ENCODE peak calls at places on chromosomes 1 and 21, in five cellular contexts. One of them, this sample, is unnamed.

GRCh38 chr1:94955767-94956632 is 29.1 kb upstream of the CNN3 start:
- DNase-seq in fibroblast of lung: peak
- DNase-seq in HCEC 1CT: no peak
- DNase-seq in coronary artery: no peak
- DNase-seq in cardiac fibroblast: peak
- DNase-seq in this sample: no peak

GRCh38 chr1:211345719-211346118 is 19.1 kb downstream of the TRAF5 start:
- DNase-seq in fibroblast of lung: peak
- DNase-seq in HCEC 1CT: no peak
- DNase-seq in coronary artery: no peak
- DNase-seq in cardiac fibroblast: no peak
- DNase-seq in this sample: no peak

GRCh38 chr1:204321665-204322064 is 38.1 kb downstream of the PLEKHA6 start:
- DNase-seq in fibroblast of lung: peak
- DNase-seq in HCEC 1CT: no peak
- DNase-seq in coronary artery: no peak
- DNase-seq in cardiac fibroblast: peak
- DNase-seq in this sample: no peak

GRCh38 chr1:45608475-45609156 is 15.2 kb downstream of the CCDC17 start:
- DNase-seq in fibroblast of lung: no peak
- DNase-seq in HCEC 1CT: no peak
- DNase-seq in coronary artery: no peak
- DNase-seq in cardiac fibroblast: no peak
- DNase-seq in this sample: no peak

GRCh38 chr21:45320991-45321656 is 33.4 kb upstream of the POFUT2 start:
- DNase-seq in fibroblast of lung: no peak
- DNase-seq in HCEC 1CT: no peak
- DNase-seq in coronary artery: no peak
- DNase-seq in cardiac fibroblast: no peak
- DNase-seq in this sample: no peak

GRCh38 chr21:32702702-32703101 is 25.1 kb downstream of the SYNJ1 start:
- DNase-seq in fibroblast of lung: peak
- DNase-seq in HCEC 1CT: peak
- DNase-seq in coronary artery: no peak
- DNase-seq in cardiac fibroblast: peak
- DNase-seq in this sample: no peak

GRCh38 chr1:192544983-192545393 is 30.6 kb upstream of the RGS1 start:
- DNase-seq in fibroblast of lung: peak
- DNase-seq in HCEC 1CT: peak
- DNase-seq in coronary artery: no peak
- DNase-seq in cardiac fibroblast: peak
- DNase-seq in this sample: no peak

GRCh38 chr1:233459470-233459945 is 132.0 kb downstream of the MAP3K21 start:
- DNase-seq in fibroblast of lung: no peak
- DNase-seq in HCEC 1CT: no peak
- DNase-seq in coronary artery: no peak
- DNase-seq in cardiac fibroblast: no peak
- DNase-seq in this sample: no peak

GRCh38 chr1:16167331-16168143 is 11.7 kb upstream of the EPHA2 start:
- DNase-seq in fibroblast of lung: no peak
- DNase-seq in HCEC 1CT: peak
- DNase-seq in coronary artery: no peak
- DNase-seq in cardiac fibroblast: no peak
- DNase-seq in this sample: peak

GRCh38 chr1:151238467-151238739 is 16.1 kb upstream of the PSMD4 start:
- DNase-seq in fibroblast of lung: peak
- DNase-seq in HCEC 1CT: peak
- DNase-seq in coronary artery: no peak
- DNase-seq in cardiac fibroblast: peak
- DNase-seq in this sample: no peak

GRCh38 chr1:183580281-183580682 is 10.0 kb downstream of the NCF2 start:
- DNase-seq in fibroblast of lung: no peak
- DNase-seq in HCEC 1CT: peak
- DNase-seq in coronary artery: no peak
- DNase-seq in cardiac fibroblast: no peak
- DNase-seq in this sample: no peak

GRCh38 chr1:58934711-58935110 is 150.9 kb upstream of the JUN start:
- DNase-seq in fibroblast of lung: no peak
- DNase-seq in HCEC 1CT: no peak
- DNase-seq in coronary artery: no peak
- DNase-seq in cardiac fibroblast: no peak
- DNase-seq in this sample: no peak

GRCh38 chr21:23131177-23131576 is 2133.0 kb downstream of the NCAM2 start:
- DNase-seq in fibroblast of lung: no peak
- DNase-seq in HCEC 1CT: no peak
- DNase-seq in coronary artery: no peak
- DNase-seq in cardiac fibroblast: no peak
- DNase-seq in this sample: no peak

GRCh38 chr1:69485616-69486015 is 82.1 kb upstream of the LRRC7 start:
- DNase-seq in fibroblast of lung: no peak
- DNase-seq in HCEC 1CT: no peak
- DNase-seq in coronary artery: no peak
- DNase-seq in cardiac fibroblast: no peak
- DNase-seq in this sample: no peak

GRCh38 chr21:36820176-36821031 is 121.5 kb downstream of the SIM2 start:
- DNase-seq in fibroblast of lung: no peak
- DNase-seq in HCEC 1CT: no peak
- DNase-seq in coronary artery: no peak
- DNase-seq in cardiac fibroblast: peak
- DNase-seq in this sample: no peak

GRCh38 chr1:192363177-192363576 is 46.4 kb downstream of the RGS21 start:
- DNase-seq in fibroblast of lung: no peak
- DNase-seq in HCEC 1CT: no peak
- DNase-seq in coronary artery: no peak
- DNase-seq in cardiac fibroblast: no peak
- DNase-seq in this sample: no peak

GRCh38 chr1:66351474-66351873 is 182.5 kb upstream of the SGIP1 start:
- DNase-seq in fibroblast of lung: no peak
- DNase-seq in HCEC 1CT: no peak
- DNase-seq in coronary artery: no peak
- DNase-seq in cardiac fibroblast: peak
- DNase-seq in this sample: no peak

GRCh38 chr1:32246888-32247273 is at the start of gene FAM167B:
- DNase-seq in fibroblast of lung: peak
- DNase-seq in HCEC 1CT: peak
- DNase-seq in coronary artery: no peak
- DNase-seq in cardiac fibroblast: peak
- DNase-seq in this sample: no peak

GRCh38 chr1:110771245-110772022 is 96.7 kb upstream of the KCNA3 start:
- DNase-seq in fibroblast of lung: no peak
- DNase-seq in HCEC 1CT: no peak
- DNase-seq in coronary artery: no peak
- DNase-seq in cardiac fibroblast: no peak
- DNase-seq in this sample: no peak

GRCh38 chr1:243525085-243525487 is 269.2 kb downstream of the SDCCAG8 start:
- DNase-seq in fibroblast of lung: peak
- DNase-seq in HCEC 1CT: peak
- DNase-seq in coronary artery: no peak
- DNase-seq in cardiac fibroblast: peak
- DNase-seq in this sample: no peak

GRCh38 chr21:45830221-45830640 is 151.3 kb upstream of the COL6A1 start:
- DNase-seq in fibroblast of lung: peak
- DNase-seq in HCEC 1CT: no peak
- DNase-seq in coronary artery: no peak
- DNase-seq in cardiac fibroblast: no peak
- DNase-seq in this sample: no peak

GRCh38 chr1:189237008-189237407 is 1240.7 kb downstream of the BRINP3 start:
- DNase-seq in fibroblast of lung: no peak
- DNase-seq in HCEC 1CT: no peak
- DNase-seq in coronary artery: no peak
- DNase-seq in cardiac fibroblast: no peak
- DNase-seq in this sample: no peak

GRCh38 chr1:18230840-18231239 is 123.2 kb downstream of the IGSF21 start:
- DNase-seq in fibroblast of lung: no peak
- DNase-seq in HCEC 1CT: no peak
- DNase-seq in coronary artery: no peak
- DNase-seq in cardiac fibroblast: no peak
- DNase-seq in this sample: no peak

GRCh38 chr1:42152119-42152518 is 1.1 kb upstream of the GUCA2B start:
- DNase-seq in fibroblast of lung: no peak
- DNase-seq in HCEC 1CT: no peak
- DNase-seq in coronary artery: no peak
- DNase-seq in cardiac fibroblast: no peak
- DNase-seq in this sample: no peak

GRCh38 chr1:114208106-114208505 is 54.4 kb upstream of the SYT6 start:
- DNase-seq in fibroblast of lung: no peak
- DNase-seq in HCEC 1CT: no peak
- DNase-seq in coronary artery: no peak
- DNase-seq in cardiac fibroblast: no peak
- DNase-seq in this sample: no peak

GRCh38 chr1:201663777-201664176 is 124.8 kb downstream of the NAV1 start:
- DNase-seq in fibroblast of lung: no peak
- DNase-seq in HCEC 1CT: no peak
- DNase-seq in coronary artery: no peak
- DNase-seq in cardiac fibroblast: no peak
- DNase-seq in this sample: no peak

GRCh38 chr1:84253891-84254290 is 47.6 kb upstream of the SAMD13 start:
- DNase-seq in fibroblast of lung: peak
- DNase-seq in HCEC 1CT: peak
- DNase-seq in coronary artery: no peak
- DNase-seq in cardiac fibroblast: peak
- DNase-seq in this sample: no peak

GRCh38 chr1:54488065-54488750 is 59.8 kb upstream of the ACOT11 start:
- DNase-seq in fibroblast of lung: peak
- DNase-seq in HCEC 1CT: peak
- DNase-seq in coronary artery: peak
- DNase-seq in cardiac fibroblast: peak
- DNase-seq in this sample: peak

GRCh38 chr1:226657788-226658537 is 81.1 kb downstream of the ITPKB start:
- DNase-seq in fibroblast of lung: no peak
- DNase-seq in HCEC 1CT: no peak
- DNase-seq in coronary artery: no peak
- DNase-seq in cardiac fibroblast: no peak
- DNase-seq in this sample: no peak

GRCh38 chr1:153507926-153508583 is 27.7 kb downstream of the S100A6 start:
- DNase-seq in fibroblast of lung: no peak
- DNase-seq in HCEC 1CT: peak
- DNase-seq in coronary artery: no peak
- DNase-seq in cardiac fibroblast: no peak
- DNase-seq in this sample: no peak

GRCh38 chr1:46656643-46657042 is 11.5 kb downstream of the ATPAF1 start:
- DNase-seq in fibroblast of lung: no peak
- DNase-seq in HCEC 1CT: no peak
- DNase-seq in coronary artery: no peak
- DNase-seq in cardiac fibroblast: no peak
- DNase-seq in this sample: no peak

GRCh38 chr21:39454949-39455668 is 3.3 kb downstream of the SH3BGR start:
- DNase-seq in fibroblast of lung: no peak
- DNase-seq in HCEC 1CT: no peak
- DNase-seq in coronary artery: no peak
- DNase-seq in cardiac fibroblast: no peak
- DNase-seq in this sample: no peak

GRCh38 chr1:54815086-54815876 is 14.2 kb upstream of the TTC22 start:
- DNase-seq in fibroblast of lung: no peak
- DNase-seq in HCEC 1CT: no peak
- DNase-seq in coronary artery: no peak
- DNase-seq in cardiac fibroblast: no peak
- DNase-seq in this sample: no peak

GRCh38 chr1:110209715-110210603 is at the start of gene KCNC4:
- DNase-seq in fibroblast of lung: peak
- DNase-seq in HCEC 1CT: peak
- DNase-seq in coronary artery: peak
- DNase-seq in cardiac fibroblast: peak
- DNase-seq in this sample: peak